ENCODE peak calls at places on chromosomes 2 and 18, in ten cellular contexts. I, W, U, D, J, V, A, O, E and C are unnamed samples.

GRCh38 chr2:172698041-172698863 is 37.4 kb upstream of the RAPGEF4 start:
- DNase-seq in I (no peak), W (no peak), U (no peak), D (no peak), J (peak; percentile 97), V (no peak), A (peak; percentile 62), O (no peak), E (no peak), C (no peak)

GRCh38 chr2:103151046-103151445 is 389.2 kb downstream of the TMEM182 start:
- DNase-seq in I (no peak), W (no peak), U (no peak), D (no peak), J (no peak), V (no peak), A (no peak), O (no peak), E (no peak), C (no peak)

GRCh38 chr2:193463016-193463415 is 1268.3 kb upstream of the TMEFF2 start:
- DNase-seq in I (no peak), W (no peak), U (no peak), D (no peak), J (no peak), V (no peak), A (no peak), O (no peak), E (no peak), C (no peak)

GRCh38 chr2:64837925-64838641 is 151.1 kb upstream of the SLC1A4 start:
- DNase-seq in I (no peak), W (peak; percentile 41), U (peak; percentile 21), D (peak; percentile 22), J (no peak), V (peak; percentile 83), A (no peak), O (peak; percentile 23), E (peak; percentile 75), C (peak; percentile 49)

GRCh38 chr2:224448236-224448635 is 46.3 kb upstream of the FAM124B start:
- DNase-seq in I (no peak), W (no peak), U (no peak), D (no peak), J (no peak), V (no peak), A (no peak), O (no peak), E (no peak), C (no peak)

GRCh38 chr2:73998451-73998850 is 13.7 kb downstream of the TET3 start:
- DNase-seq in I (no peak), W (no peak), U (no peak), D (no peak), J (no peak), V (no peak), A (no peak), O (no peak), E (no peak), C (no peak)

GRCh38 chr18:37393945-37394609 is 171.5 kb downstream of the CELF4 start:
- DNase-seq in I (peak; percentile 42), W (peak; percentile 24), U (peak; percentile 79), D (peak; percentile 83), J (peak; percentile 76), V (peak; percentile 88), A (peak; percentile 93), O (peak; percentile 32), E (peak; percentile 94), C (peak; percentile 75)

GRCh38 chr18:13390196-13390595 is 171.6 kb downstream of the LDLRAD4 start:
- DNase-seq in I (no peak), W (no peak), U (no peak), D (no peak), J (no peak), V (peak; percentile 75), A (no peak), O (no peak), E (peak; percentile 72), C (no peak)

GRCh38 chr2:109516445-109517117 is 97.2 kb downstream of the SEPTIN10 start:
- DNase-seq in I (peak; percentile 55), W (no peak), U (no peak), D (peak; percentile 51), J (peak; percentile 23), V (no peak), A (peak; percentile 60), O (peak; percentile 49), E (no peak), C (no peak)

GRCh38 chr2:126715576-126716406 is 59.8 kb downstream of the GYPC start:
- DNase-seq in I (no peak), W (no peak), U (no peak), D (no peak), J (no peak), V (no peak), A (no peak), O (no peak), E (no peak), C (no peak)

GRCh38 chr2:219250044-219250781 is 2.8 kb upstream of the TUBA4B start:
- DNase-seq in I (no peak), W (no peak), U (no peak), D (no peak), J (peak; percentile 23), V (no peak), A (no peak), O (no peak), E (peak; percentile 77), C (no peak)

GRCh38 chr2:219252900-219253752 is at the start of gene TUBA4B:
- DNase-seq in I (peak; percentile 50), W (peak; percentile 64), U (no peak), D (no peak), J (peak; percentile 50), V (peak; percentile 88), A (no peak), O (peak; percentile 65), E (peak; percentile 85), C (peak; percentile 79)

GRCh38 chr2:219251656-219252055 is 1.4 kb upstream of the TUBA4B start:
- DNase-seq in I (no peak), W (no peak), U (no peak), D (no peak), J (no peak), V (no peak), A (no peak), O (no peak), E (peak; percentile 22), C (no peak)

GRCh38 chr2:219252570-219252899 is 508 bp upstream of the TUBA4B start:
- DNase-seq in I (no peak), W (no peak), U (no peak), D (no peak), J (no peak), V (no peak), A (no peak), O (no peak), E (no peak), C (no peak)

DNA sequence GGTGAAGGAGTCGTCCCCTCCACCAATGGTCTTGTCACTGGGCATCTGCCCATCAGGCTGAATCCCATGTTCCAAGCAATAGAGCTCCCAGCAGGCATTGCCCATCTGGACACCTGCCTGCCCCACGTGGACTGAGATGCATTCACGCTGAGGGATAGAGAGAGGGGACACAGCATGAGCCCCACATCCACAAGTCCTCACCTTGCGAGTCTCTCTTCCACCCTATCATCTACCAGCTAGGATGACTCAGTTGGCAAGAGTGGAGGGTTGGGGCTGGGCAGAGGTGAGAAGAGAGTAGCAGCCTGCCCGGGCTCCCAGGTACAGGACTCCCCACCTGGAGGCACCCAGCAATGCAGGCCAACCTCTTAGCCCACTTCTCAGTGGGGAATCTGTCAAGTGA is 959 bp upstream of the TUBA4B start:
- DNase-seq in I (peak; percentile 40), W (no peak), U (no peak), D (no peak), J (no peak), V (no peak), A (no peak), O (peak; percentile 31), E (peak; percentile 54), C (no peak)
- H3K4me1 ChIP-seq in I (peaks cover 78% of the 10 kb centered on the region), W (peaks cover 39% of the 10 kb centered on the region), U (peaks cover 67% of the 10 kb centered on the region), D (peaks cover 75% of the 10 kb centered on the region), J (peaks cover 40% of the 10 kb centered on the region), V (peaks cover 23% of the 10 kb centered on the region), A (peaks cover 12% of the 10 kb centered on the region), O (peaks cover 63% of the 10 kb centered on the region), E (peaks cover 57% of the 10 kb centered on the region), C (peaks cover 70% of the 10 kb centered on the region)

DNA sequence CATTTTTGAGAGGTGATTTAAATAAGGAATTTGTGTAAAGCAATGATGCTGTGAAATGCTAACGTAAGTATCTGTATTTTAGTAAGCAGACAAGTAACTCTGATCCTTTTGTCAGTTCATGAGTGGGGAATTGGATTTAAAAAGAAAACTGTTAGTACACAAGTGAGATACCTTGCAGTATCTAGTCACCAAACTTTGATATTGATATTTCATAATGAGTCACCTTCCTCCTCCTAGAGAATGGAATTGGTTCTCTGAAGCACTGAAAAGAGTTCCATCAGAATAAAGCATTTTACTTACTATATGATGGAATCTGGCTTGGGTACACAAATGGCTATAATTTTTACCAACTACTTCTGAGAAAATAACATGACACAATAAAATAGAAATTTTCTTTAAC is 232.2 kb downstream of the ZNF804A start:
- DNase-seq in I (no peak), W (no peak), U (no peak), D (no peak), J (no peak), V (no peak), A (no peak), O (no peak), E (no peak), C (no peak)
- TF ChIP-seq CTCF in I (no peak), W (no peak), U (no peak), D (no peak), J (no peak), V (no peak), A (no peak), O (no peak), E (no peak), C (no peak)

GRCh38 chr18:46859855-46860254 is 57.5 kb downstream of the PIAS2 start:
- DNase-seq in I (no peak), W (no peak), U (no peak), D (no peak), J (peak; percentile 46), V (no peak), A (peak; percentile 34), O (no peak), E (no peak), C (no peak)
- H3K4me3 ChIP-seq in I (no peak overlapping the region), W (no peak overlapping the region), U (no peak overlapping the region), D (no peak overlapping the region), J (no peak overlapping the region), V (no peak overlapping the region), A (no peak overlapping the region), O (no peak overlapping the region), E (no peak overlapping the region), C (no peak overlapping the region)

GRCh38 chr2:207768168-207768890 is 1.4 kb downstream of the FZD5 start:
- DNase-seq in I (peak; percentile 69), W (peak; percentile 38), U (peak; percentile 29), D (peak; percentile 30), J (no peak), V (peak; percentile 87), A (peak; percentile 59), O (peak; percentile 61), E (peak; percentile 84), C (peak; percentile 47)

GRCh38 chr2:207766697-207767460 is 2.8 kb downstream of the FZD5 start:
- DNase-seq in I (peak; percentile 51), W (no peak), U (no peak), D (no peak), J (no peak), V (peak; percentile 81), A (no peak), O (peak; percentile 29), E (peak; percentile 71), C (no peak)

GRCh38 chr2:207765960-207766582 is 3.6 kb downstream of the FZD5 start:
- DNase-seq in I (no peak), W (no peak), U (no peak), D (no peak), J (no peak), V (no peak), A (no peak), O (no peak), E (no peak), C (no peak)

GRCh38 chr2:207768891-207769596 is 662 bp downstream of the FZD5 start:
- DNase-seq in I (no peak), W (no peak), U (no peak), D (no peak), J (no peak), V (no peak), A (peak; percentile 37), O (peak; percentile 23), E (peak; percentile 90), C (no peak)

GRCh38 chr2:207767461-207768167 is 2.1 kb downstream of the FZD5 start:
- DNase-seq in I (peak; percentile 82), W (no peak), U (no peak), D (peak; percentile 33), J (no peak), V (peak; percentile 86), A (peak; percentile 41), O (peak; percentile 79), E (peak; percentile 79), C (peak; percentile 68)
- H3K4me1 ChIP-seq in I (peaks cover 74% of the 10 kb centered on the region), W (peaks cover 15% of the 10 kb centered on the region), U (peaks cover 67% of the 10 kb centered on the region), D (peaks cover 75% of the 10 kb centered on the region), J (peaks cover 7% of the 10 kb centered on the region), V (peaks cover 4% of the 10 kb centered on the region), A (peaks cover 30% of the 10 kb centered on the region), O (peaks cover 57% of the 10 kb centered on the region), E (peaks cover 14% of the 10 kb centered on the region), C (peaks cover 20% of the 10 kb centered on the region)